ENCODE peak calls at places on chromosomes 5 and 9, in five cellular contexts. One of them, this sample, is unnamed.

GRCh38 chr9:79477955-79478751 is 93.6 kb upstream of the TLE4 start:
- DNase-seq in GM12865: peak; percentile 54
- DNase-seq in stimulated activated CD8-positive, alpha-beta memory T cell treated with anti-CD3 and anti-CD28 coated beads, Interleukin-2, amount 100 ng/mL, for 48 hours: no peak
- DNase-seq in IMR-90: peak; percentile 29
- DNase-seq in activated gamma-delta T cell: no peak
- DNase-seq in this sample: no peak

GRCh38 chr9:129182625-129183494 is 4.8 kb upstream of the IER5L start:
- DNase-seq in GM12865: peak; percentile 38
- DNase-seq in stimulated activated CD8-positive, alpha-beta memory T cell treated with anti-CD3 and anti-CD28 coated beads, Interleukin-2, amount 100 ng/mL, for 48 hours: no peak
- DNase-seq in IMR-90: no peak
- DNase-seq in activated gamma-delta T cell: no peak
- DNase-seq in this sample: no peak

GRCh38 chr9:20728493-20729220 is 44.6 kb downstream of the FOCAD start:
- DNase-seq in GM12865: no peak
- DNase-seq in stimulated activated CD8-positive, alpha-beta memory T cell treated with anti-CD3 and anti-CD28 coated beads, Interleukin-2, amount 100 ng/mL, for 48 hours: no peak
- DNase-seq in IMR-90: peak; percentile 35
- DNase-seq in activated gamma-delta T cell: no peak
- DNase-seq in this sample: no peak

GRCh38 chr5:156815988-156816599 is 34.0 kb upstream of the PPP1R2B start:
- DNase-seq in GM12865: peak; percentile 60
- DNase-seq in stimulated activated CD8-positive, alpha-beta memory T cell treated with anti-CD3 and anti-CD28 coated beads, Interleukin-2, amount 100 ng/mL, for 48 hours: peak; percentile 7
- DNase-seq in IMR-90: peak; percentile 42
- DNase-seq in activated gamma-delta T cell: no peak
- DNase-seq in this sample: no peak

GRCh38 chr9:98374385-98375051 is 119.1 kb upstream of the TBC1D2 start:
- DNase-seq in GM12865: no peak
- DNase-seq in stimulated activated CD8-positive, alpha-beta memory T cell treated with anti-CD3 and anti-CD28 coated beads, Interleukin-2, amount 100 ng/mL, for 48 hours: no peak
- DNase-seq in IMR-90: peak; percentile 96
- DNase-seq in activated gamma-delta T cell: no peak
- DNase-seq in this sample: no peak

GRCh38 chr9:135478858-135479468 is 619 bp upstream of the PPP1R26 start:
- DNase-seq in GM12865: no peak
- DNase-seq in stimulated activated CD8-positive, alpha-beta memory T cell treated with anti-CD3 and anti-CD28 coated beads, Interleukin-2, amount 100 ng/mL, for 48 hours: no peak
- DNase-seq in IMR-90: no peak
- DNase-seq in activated gamma-delta T cell: no peak
- DNase-seq in this sample: no peak

GRCh38 chr5:21701317-21701716 is 1151.8 kb downstream of the CDH12 start:
- DNase-seq in GM12865: no peak
- DNase-seq in stimulated activated CD8-positive, alpha-beta memory T cell treated with anti-CD3 and anti-CD28 coated beads, Interleukin-2, amount 100 ng/mL, for 48 hours: no peak
- DNase-seq in IMR-90: no peak
- DNase-seq in activated gamma-delta T cell: no peak
- DNase-seq in this sample: no peak

GRCh38 chr5:893137-893506 is 438 bp downstream of the TRIP13 start:
- DNase-seq in GM12865: no peak
- DNase-seq in stimulated activated CD8-positive, alpha-beta memory T cell treated with anti-CD3 and anti-CD28 coated beads, Interleukin-2, amount 100 ng/mL, for 48 hours: no peak
- DNase-seq in IMR-90: no peak
- DNase-seq in activated gamma-delta T cell: no peak
- DNase-seq in this sample: no peak

GRCh38 chr5:127163750-127164149 is 90.4 kb upstream of the C5orf63 start:
- DNase-seq in GM12865: no peak
- DNase-seq in stimulated activated CD8-positive, alpha-beta memory T cell treated with anti-CD3 and anti-CD28 coated beads, Interleukin-2, amount 100 ng/mL, for 48 hours: no peak
- DNase-seq in IMR-90: no peak
- DNase-seq in activated gamma-delta T cell: no peak
- DNase-seq in this sample: no peak

GRCh38 chr9:105706156-105706555 is 11.8 kb downstream of the TMEM38B start:
- DNase-seq in GM12865: no peak
- DNase-seq in stimulated activated CD8-positive, alpha-beta memory T cell treated with anti-CD3 and anti-CD28 coated beads, Interleukin-2, amount 100 ng/mL, for 48 hours: no peak
- DNase-seq in IMR-90: no peak
- DNase-seq in activated gamma-delta T cell: no peak
- DNase-seq in this sample: no peak

GRCh38 chr5:112689510-112689909 is 48.2 kb upstream of the APC start:
- DNase-seq in GM12865: no peak
- DNase-seq in stimulated activated CD8-positive, alpha-beta memory T cell treated with anti-CD3 and anti-CD28 coated beads, Interleukin-2, amount 100 ng/mL, for 48 hours: no peak
- DNase-seq in IMR-90: peak; percentile 35
- DNase-seq in activated gamma-delta T cell: no peak
- DNase-seq in this sample: no peak

GRCh38 chr9:15308511-15308910 is 1.5 kb upstream of the TTC39B start:
- DNase-seq in GM12865: no peak
- DNase-seq in stimulated activated CD8-positive, alpha-beta memory T cell treated with anti-CD3 and anti-CD28 coated beads, Interleukin-2, amount 100 ng/mL, for 48 hours: no peak
- DNase-seq in IMR-90: peak; percentile 85
- DNase-seq in activated gamma-delta T cell: no peak
- DNase-seq in this sample: peak; percentile 16

GRCh38 chr9:35649431-35650340 is 1.0 kb downstream of the SIT1 start:
- DNase-seq in GM12865: peak; percentile 54
- DNase-seq in stimulated activated CD8-positive, alpha-beta memory T cell treated with anti-CD3 and anti-CD28 coated beads, Interleukin-2, amount 100 ng/mL, for 48 hours: no peak
- DNase-seq in IMR-90: no peak
- DNase-seq in activated gamma-delta T cell: no peak
- DNase-seq in this sample: no peak

GRCh38 chr5:120252839-120253238 is 211.3 kb upstream of the PRR16 start:
- DNase-seq in GM12865: no peak
- DNase-seq in stimulated activated CD8-positive, alpha-beta memory T cell treated with anti-CD3 and anti-CD28 coated beads, Interleukin-2, amount 100 ng/mL, for 48 hours: no peak
- DNase-seq in IMR-90: peak; percentile 62
- DNase-seq in activated gamma-delta T cell: no peak
- DNase-seq in this sample: no peak

This sample was measured in H1.